ENCODE peak calls at places on chromosomes 6 and 20, in six cellular contexts. N is uterus, G is keratinocyte, H is astrocyte of the cerebellum, F is lower leg skin, A is progenitor cell of endocrine pancreas. D is an unnamed sample.
A peak's percentile ranks its signal among the peaks of the same experiment; 100 is the strongest.

GRCh38 chr6:3357669-3358068 is 98.9 kb downstream of the PSMG4 start:
- DNase-seq in N (no peak), G (no peak), H (no peak), F (no peak), A (no peak), D (no peak)

GRCh38 chr20:17613328-17614175 is 43.7 kb downstream of the DSTN start:
- DNase-seq in N (peak; percentile 29), G (no peak), H (no peak), F (peak; percentile 16), A (no peak), D (no peak)

GRCh38 chr6:92110390-92110789 is 1309.0 kb downstream of the EPHA7 start:
- DNase-seq in N (no peak), G (no peak), H (no peak), F (no peak), A (no peak), D (no peak)

GRCh38 chr6:156102129-156102528 is 646.5 kb upstream of the NOX3 start:
- DNase-seq in N (no peak), G (no peak), H (no peak), F (no peak), A (no peak), D (no peak)

GRCh38 chr6:53793318-53793975 is 1.4 kb upstream of the LRRC1 start:
- DNase-seq in N (peak; percentile 28), G (no peak), H (peak; percentile 33), F (peak; percentile 54), A (peak; percentile 56), D (no peak)

GRCh38 chr6:16844183-16844582 is 82.9 kb upstream of the ATXN1 start:
- DNase-seq in N (no peak), G (no peak), H (no peak), F (no peak), A (no peak), D (no peak)

GRCh38 chr20:33814238-33814712 is 3.1 kb downstream of the CHMP4B start:
- DNase-seq in N (no peak), G (no peak), H (no peak), F (no peak), A (no peak), D (no peak)

GRCh38 chr20:23923891-23924435 is 44.4 kb upstream of the CST5 start:
- DNase-seq in N (no peak), G (no peak), H (no peak), F (no peak), A (no peak), D (no peak)

GRCh38 chr6:25660512-25660911 is 8.5 kb downstream of the SCGN start:
- DNase-seq in N (no peak), G (peak; percentile 70), H (no peak), F (no peak), A (no peak), D (no peak)

GRCh38 chr6:64889144-64889543 is 817.9 kb downstream of the EYS start:
- DNase-seq in N (no peak), G (no peak), H (no peak), F (no peak), A (no peak), D (no peak)

GRCh38 chr20:50867805-50868204 is 63.4 kb downstream of the ADNP start:
- DNase-seq in N (no peak), G (no peak), H (no peak), F (no peak), A (no peak), D (no peak)

GRCh38 chr6:142260748-142261147 is 41.1 kb upstream of the ADGRG6 start:
- DNase-seq in N (no peak), G (no peak), H (no peak), F (no peak), A (no peak), D (no peak)

GRCh38 chr6:18324708-18325047 is 60.3 kb upstream of the DEK start:
- DNase-seq in N (no peak), G (no peak), H (no peak), F (no peak), A (no peak), D (no peak)

GRCh38 chr20:50379991-50380696 is 130.0 kb upstream of the PTPN1 start:
- DNase-seq in N (no peak), G (no peak), H (no peak), F (no peak), A (no peak), D (no peak)

GRCh38 chr6:13428528-13429405 is 58.6 kb downstream of the GFOD1 start:
- DNase-seq in N (no peak), G (no peak), H (no peak), F (no peak), A (no peak), D (no peak)
- TF ChIP-seq CTCF in N (no peak), G (peak; percentile 19), H (no peak), F (no peak), A (no peak), D (peak; percentile 0)

GRCh38 chr6:71419954-71420692 is 131.5 kb downstream of the OGFRL1 start:
- DNase-seq in N (peak; percentile 39), G (no peak), H (no peak), F (peak; percentile 21), A (peak; percentile 46), D (peak; percentile 73)
- TF ChIP-seq CTCF in N (no peak), G (peak; percentile 27), H (peak; percentile 17), F (no peak), A (peak; percentile 46), D (peak; percentile 54)

GRCh38 chr6:35955970-35956369 is 35.1 kb upstream of the SRPK1 start:
- DNase-seq in N (no peak), G (no peak), H (no peak), F (no peak), A (no peak), D (no peak)
- TF ChIP-seq CTCF in N (no peak), G (peak; percentile 22), H (peak; percentile 10), F (no peak), A (peak; percentile 17), D (peak; percentile 45)

GRCh38 chr6:68468244-68468884 is 166.7 kb upstream of the ADGRB3 start:
- DNase-seq in N (no peak), G (no peak), H (no peak), F (no peak), A (no peak), D (no peak)
- TF ChIP-seq CTCF in N (no peak), G (no peak), H (peak; percentile 44), F (no peak), A (peak; percentile 49), D (peak; percentile 61)

DNA sequence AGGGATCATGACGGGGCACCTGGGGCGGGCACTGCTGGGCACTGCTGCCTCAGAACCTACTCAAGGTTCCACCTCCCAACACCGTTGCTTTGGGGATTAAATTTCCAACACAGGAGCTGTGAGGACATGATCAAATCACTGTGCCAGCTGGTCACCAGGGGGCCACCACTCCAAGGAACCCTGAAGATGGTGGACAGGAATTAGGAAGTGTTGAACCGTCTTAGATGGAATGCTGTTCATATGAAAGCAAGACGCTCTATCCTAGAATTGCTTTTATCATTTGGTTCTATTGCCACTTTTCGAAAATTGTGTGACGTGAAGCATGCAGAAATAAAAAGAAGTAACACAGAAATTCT is 140.3 kb downstream of the DLL1 start:
- DNase-seq in N (no peak), G (no peak), H (no peak), F (no peak), A (no peak), D (no peak)
- TF ChIP-seq CTCF in N (no peak), G (no peak), H (no peak), F (no peak), A (no peak), D (no peak)

GRCh38 chr6:111484655-111484974 is 1.6 kb upstream of the REV3L start:
- DNase-seq in N (no peak), G (no peak), H (no peak), F (no peak), A (no peak), D (no peak)

GRCh38 chr6:111483736-111484654 is 977 bp upstream of the REV3L start:
- DNase-seq in N (peak; percentile 94), G (peak; percentile 74), H (peak; percentile 87), F (peak; percentile 95), A (peak; percentile 62), D (peak; percentile 90)

GRCh38 chr6:111486921-111487320 is 3.9 kb upstream of the REV3L start:
- DNase-seq in N (no peak), G (no peak), H (no peak), F (no peak), A (no peak), D (no peak)

GRCh38 chr6:111486475-111486874 is 3.5 kb upstream of the REV3L start:
- DNase-seq in N (no peak), G (no peak), H (no peak), F (no peak), A (no peak), D (no peak)

GRCh38 chr6:111485316-111485715 is 2.3 kb upstream of the REV3L start:
- DNase-seq in N (no peak), G (no peak), H (no peak), F (no peak), A (no peak), D (no peak)
- TF ChIP-seq CTCF in N (no peak), G (no peak), H (no peak), F (no peak), A (no peak), D (no peak)

DNA sequence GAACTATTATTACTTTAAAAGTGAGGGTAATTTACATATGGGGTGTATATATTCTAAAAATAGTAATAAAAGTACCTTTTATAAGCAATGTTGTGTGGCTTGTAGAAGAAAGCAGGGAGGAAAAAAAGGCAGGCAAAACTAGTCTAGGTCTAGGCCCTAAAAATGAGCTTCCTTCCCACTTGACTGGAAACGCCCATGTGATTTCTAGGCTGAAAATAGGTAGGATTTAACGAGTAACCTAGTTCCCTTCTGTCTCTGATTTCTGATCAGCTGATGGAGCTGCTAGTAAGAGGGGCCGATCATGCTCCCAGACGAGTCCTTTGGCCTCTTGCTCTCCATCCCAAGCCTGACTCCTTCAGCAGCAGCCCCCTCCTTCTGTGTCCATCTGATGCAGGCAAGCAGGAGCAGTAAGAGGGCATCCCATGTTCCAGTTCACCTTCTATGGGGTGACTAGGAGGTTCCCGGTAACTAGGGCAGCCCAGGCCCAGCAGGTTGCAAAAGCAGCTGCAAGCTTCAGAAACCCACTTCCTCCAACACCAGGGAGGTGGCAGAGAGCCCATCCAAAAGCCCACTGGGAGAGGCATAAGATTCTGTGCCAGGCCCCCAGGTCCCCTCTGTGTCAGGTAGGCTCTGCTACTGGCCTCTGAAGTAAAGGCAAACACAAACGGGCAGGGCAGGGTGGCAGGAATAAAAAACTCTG is 24.4 kb downstream of the TBC1D20 start:
- DNase-seq in N (no peak), G (no peak), H (no peak), F (no peak), A (no peak), D (no peak)
- TF ChIP-seq CTCF in N (no peak), G (no peak), H (no peak), F (no peak), A (no peak), D (no peak)

GRCh38 chr20:4095639-4096038 is 80.3 kb upstream of the RNF24 start:
- DNase-seq in N (no peak), G (no peak), H (no peak), F (no peak), A (no peak), D (no peak)

GRCh38 chr20:4090756-4091331 is 75.5 kb upstream of the RNF24 start:
- DNase-seq in N (no peak), G (no peak), H (no peak), F (no peak), A (no peak), D (peak; percentile 18)

GRCh38 chr20:4091332-4092135 is 76.2 kb upstream of the RNF24 start:
- DNase-seq in N (peak; percentile 64), G (no peak), H (no peak), F (peak; percentile 16), A (peak; percentile 58), D (no peak)

GRCh38 chr20:4088766-4089165 is 73.4 kb upstream of the RNF24 start:
- DNase-seq in N (no peak), G (no peak), H (no peak), F (no peak), A (no peak), D (peak; percentile 44)

GRCh38 chr20:4092136-4092479 is 76.8 kb upstream of the RNF24 start:
- DNase-seq in N (no peak), G (no peak), H (no peak), F (no peak), A (no peak), D (no peak)
- TF ChIP-seq CTCF in N (no peak), G (no peak), H (no peak), F (no peak), A (no peak), D (no peak)

D was measured in type B pancreatic cell.